ENCODE peak calls at places on chromosomes 1 and 21, in eight cellular contexts. One of them, this sample, is unnamed.

GRCh38 chr1:215082532-215083407 is at the start of gene KCNK2:
- DNase-seq in epithelial cell of esophagus: peak
- DNase-seq in brain microvascular endothelial cell: no peak
- DNase-seq in ovary: no peak
- DNase-seq in mammary epithelial cell: no peak
- DNase-seq in fibroblast of villous mesenchyme: peak
- DNase-seq in heart right ventricle: no peak
- DNase-seq in cardiac muscle cell: peak
- DNase-seq in this sample: peak

GRCh38 chr21:33199516-33200217 is 30.1 kb upstream of the IFNAR2 start:
- DNase-seq in epithelial cell of esophagus: peak
- DNase-seq in brain microvascular endothelial cell: peak
- DNase-seq in ovary: peak
- DNase-seq in mammary epithelial cell: peak
- DNase-seq in fibroblast of villous mesenchyme: peak
- DNase-seq in heart right ventricle: no peak
- DNase-seq in cardiac muscle cell: peak
- DNase-seq in this sample: peak

GRCh38 chr1:229271448-229272120 is 673 bp downstream of the RAB4A start:
- DNase-seq in epithelial cell of esophagus: peak
- DNase-seq in brain microvascular endothelial cell: no peak
- DNase-seq in ovary: peak
- DNase-seq in mammary epithelial cell: no peak
- DNase-seq in fibroblast of villous mesenchyme: peak
- DNase-seq in heart right ventricle: no peak
- DNase-seq in cardiac muscle cell: peak
- DNase-seq in this sample: peak

GRCh38 chr21:36481639-36482038 is 1.7 kb upstream of the CLDN14 start:
- DNase-seq in epithelial cell of esophagus: no peak
- DNase-seq in brain microvascular endothelial cell: no peak
- DNase-seq in ovary: no peak
- DNase-seq in mammary epithelial cell: no peak
- DNase-seq in fibroblast of villous mesenchyme: no peak
- DNase-seq in heart right ventricle: no peak
- DNase-seq in cardiac muscle cell: no peak
- DNase-seq in this sample: no peak

GRCh38 chr1:75203415-75204277 is 69.5 kb downstream of the LHX8 start:
- DNase-seq in epithelial cell of esophagus: peak
- DNase-seq in brain microvascular endothelial cell: peak
- DNase-seq in ovary: no peak
- DNase-seq in mammary epithelial cell: peak
- DNase-seq in fibroblast of villous mesenchyme: peak
- DNase-seq in heart right ventricle: no peak
- DNase-seq in cardiac muscle cell: peak
- DNase-seq in this sample: peak

GRCh38 chr1:7707527-7707926 is 63.6 kb upstream of the VAMP3 start:
- DNase-seq in epithelial cell of esophagus: peak
- DNase-seq in brain microvascular endothelial cell: no peak
- DNase-seq in ovary: no peak
- DNase-seq in mammary epithelial cell: peak
- DNase-seq in fibroblast of villous mesenchyme: no peak
- DNase-seq in heart right ventricle: no peak
- DNase-seq in cardiac muscle cell: no peak
- DNase-seq in this sample: peak

GRCh38 chr1:198699167-198700015 is 60.6 kb downstream of the PTPRC start:
- DNase-seq in epithelial cell of esophagus: peak
- DNase-seq in brain microvascular endothelial cell: peak
- DNase-seq in ovary: no peak
- DNase-seq in mammary epithelial cell: peak
- DNase-seq in fibroblast of villous mesenchyme: peak
- DNase-seq in heart right ventricle: peak
- DNase-seq in cardiac muscle cell: peak
- DNase-seq in this sample: peak

GRCh38 chr1:113369040-113369439 is 21.3 kb upstream of the MAGI3 start:
- DNase-seq in epithelial cell of esophagus: no peak
- DNase-seq in brain microvascular endothelial cell: no peak
- DNase-seq in ovary: no peak
- DNase-seq in mammary epithelial cell: no peak
- DNase-seq in fibroblast of villous mesenchyme: no peak
- DNase-seq in heart right ventricle: no peak
- DNase-seq in cardiac muscle cell: no peak
- DNase-seq in this sample: no peak

GRCh38 chr1:52677407-52677806 is 20.7 kb downstream of the COA7 start:
- DNase-seq in epithelial cell of esophagus: no peak
- DNase-seq in brain microvascular endothelial cell: no peak
- DNase-seq in ovary: no peak
- DNase-seq in mammary epithelial cell: no peak
- DNase-seq in fibroblast of villous mesenchyme: peak
- DNase-seq in heart right ventricle: no peak
- DNase-seq in cardiac muscle cell: no peak
- DNase-seq in this sample: no peak

GRCh38 chr1:27671964-27672749 is at the start of gene IFI6:
- DNase-seq in epithelial cell of esophagus: peak
- DNase-seq in brain microvascular endothelial cell: peak
- DNase-seq in ovary: peak
- DNase-seq in mammary epithelial cell: peak
- DNase-seq in fibroblast of villous mesenchyme: peak
- DNase-seq in heart right ventricle: peak
- DNase-seq in cardiac muscle cell: peak
- DNase-seq in this sample: peak

GRCh38 chr1:27672750-27673112 is 739 bp upstream of the IFI6 start:
- DNase-seq in epithelial cell of esophagus: no peak
- DNase-seq in brain microvascular endothelial cell: peak
- DNase-seq in ovary: no peak
- DNase-seq in mammary epithelial cell: no peak
- DNase-seq in fibroblast of villous mesenchyme: peak
- DNase-seq in heart right ventricle: no peak
- DNase-seq in cardiac muscle cell: no peak
- DNase-seq in this sample: peak

GRCh38 chr1:27668121-27668807 is 3.7 kb downstream of the IFI6 start:
- DNase-seq in epithelial cell of esophagus: no peak
- DNase-seq in brain microvascular endothelial cell: no peak
- DNase-seq in ovary: no peak
- DNase-seq in mammary epithelial cell: no peak
- DNase-seq in fibroblast of villous mesenchyme: no peak
- DNase-seq in heart right ventricle: no peak
- DNase-seq in cardiac muscle cell: no peak
- DNase-seq in this sample: no peak

GRCh38 chr1:27668808-27669723 is 2.9 kb downstream of the IFI6 start:
- DNase-seq in epithelial cell of esophagus: peak
- DNase-seq in brain microvascular endothelial cell: peak
- DNase-seq in ovary: peak
- DNase-seq in mammary epithelial cell: peak
- DNase-seq in fibroblast of villous mesenchyme: peak
- DNase-seq in heart right ventricle: peak
- DNase-seq in cardiac muscle cell: peak
- DNase-seq in this sample: peak

GRCh38 chr1:27669876-27670275 is 2.1 kb downstream of the IFI6 start:
- DNase-seq in epithelial cell of esophagus: no peak
- DNase-seq in brain microvascular endothelial cell: no peak
- DNase-seq in ovary: no peak
- DNase-seq in mammary epithelial cell: no peak
- DNase-seq in fibroblast of villous mesenchyme: no peak
- DNase-seq in heart right ventricle: no peak
- DNase-seq in cardiac muscle cell: no peak
- DNase-seq in this sample: no peak
- H3K4me3 ChIP-seq in epithelial cell of esophagus: no peak
- H3K4me3 ChIP-seq in brain microvascular endothelial cell: no peak
- H3K4me3 ChIP-seq in ovary: no peak
- H3K4me3 ChIP-seq in mammary epithelial cell: no peak
- H3K4me3 ChIP-seq in fibroblast of villous mesenchyme: no peak
- H3K4me3 ChIP-seq in heart right ventricle: peak
- H3K4me3 ChIP-seq in cardiac muscle cell: no peak
- H3K4me3 ChIP-seq in this sample: no peak

GRCh38 chr1:230752407-230752806 is 5.2 kb downstream of the CAPN9 start:
- DNase-seq in epithelial cell of esophagus: no peak
- DNase-seq in brain microvascular endothelial cell: no peak
- DNase-seq in ovary: no peak
- DNase-seq in mammary epithelial cell: no peak
- DNase-seq in fibroblast of villous mesenchyme: no peak
- DNase-seq in heart right ventricle: no peak
- DNase-seq in cardiac muscle cell: no peak
- DNase-seq in this sample: no peak

GRCh38 chr1:230750986-230751625 is 3.9 kb downstream of the CAPN9 start:
- DNase-seq in epithelial cell of esophagus: no peak
- DNase-seq in brain microvascular endothelial cell: no peak
- DNase-seq in ovary: no peak
- DNase-seq in mammary epithelial cell: no peak
- DNase-seq in fibroblast of villous mesenchyme: no peak
- DNase-seq in heart right ventricle: no peak
- DNase-seq in cardiac muscle cell: no peak
- DNase-seq in this sample: no peak

GRCh38 chr1:230753191-230753585 is 6.0 kb downstream of the CAPN9 start:
- DNase-seq in epithelial cell of esophagus: no peak
- DNase-seq in brain microvascular endothelial cell: no peak
- DNase-seq in ovary: no peak
- DNase-seq in mammary epithelial cell: no peak
- DNase-seq in fibroblast of villous mesenchyme: no peak
- DNase-seq in heart right ventricle: no peak
- DNase-seq in cardiac muscle cell: no peak
- DNase-seq in this sample: no peak

GRCh38 chr1:230754831-230755230 is 7.6 kb downstream of the CAPN9 start:
- DNase-seq in epithelial cell of esophagus: no peak
- DNase-seq in brain microvascular endothelial cell: peak
- DNase-seq in ovary: no peak
- DNase-seq in mammary epithelial cell: no peak
- DNase-seq in fibroblast of villous mesenchyme: peak
- DNase-seq in heart right ventricle: peak
- DNase-seq in cardiac muscle cell: no peak
- DNase-seq in this sample: peak

DNA sequence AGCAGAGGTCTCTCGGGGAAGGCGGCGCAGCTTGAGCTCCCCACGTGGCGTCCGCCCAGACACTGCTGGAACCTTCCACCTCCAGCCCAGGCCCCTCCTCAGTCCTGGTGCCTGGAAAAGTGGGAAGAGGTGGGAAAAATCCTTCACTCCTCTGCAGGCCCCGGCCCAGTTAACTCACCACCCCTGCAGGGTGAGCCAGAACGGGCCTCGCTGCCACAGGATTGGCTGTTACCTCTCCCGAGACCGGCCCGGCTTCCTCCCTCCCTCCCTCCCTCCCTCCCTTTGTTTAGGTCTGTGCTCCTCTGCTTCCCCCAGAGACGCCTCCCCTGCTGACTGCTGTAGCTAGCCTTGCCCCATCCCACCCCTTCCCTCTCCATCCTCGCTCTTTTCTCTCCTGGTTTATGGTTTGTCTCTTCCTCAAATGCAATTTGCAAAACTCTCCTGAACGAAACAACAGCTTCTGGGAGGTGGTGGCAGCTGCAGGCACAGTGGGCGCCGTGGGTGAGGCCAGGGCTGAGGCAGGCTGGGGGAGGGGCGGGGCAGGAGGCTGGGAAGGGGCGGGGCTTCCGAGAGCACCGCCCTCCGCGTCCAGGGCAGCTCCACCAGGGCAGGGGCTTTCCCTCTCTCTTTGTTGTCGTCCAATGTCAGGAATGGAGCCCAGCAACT is 6.5 kb downstream of the CAPN9 start:
- DNase-seq in epithelial cell of esophagus: peak
- DNase-seq in brain microvascular endothelial cell: no peak
- DNase-seq in ovary: no peak
- DNase-seq in mammary epithelial cell: peak
- DNase-seq in fibroblast of villous mesenchyme: no peak
- DNase-seq in heart right ventricle: peak
- DNase-seq in cardiac muscle cell: peak
- DNase-seq in this sample: peak
- H3K4me3 ChIP-seq in epithelial cell of esophagus: peak
- H3K4me3 ChIP-seq in brain microvascular endothelial cell: no peak
- H3K4me3 ChIP-seq in ovary: no peak
- H3K4me3 ChIP-seq in mammary epithelial cell: no peak
- H3K4me3 ChIP-seq in fibroblast of villous mesenchyme: no peak
- H3K4me3 ChIP-seq in heart right ventricle: peak
- H3K4me3 ChIP-seq in cardiac muscle cell: no peak
- H3K4me3 ChIP-seq in this sample: peak

DNA sequence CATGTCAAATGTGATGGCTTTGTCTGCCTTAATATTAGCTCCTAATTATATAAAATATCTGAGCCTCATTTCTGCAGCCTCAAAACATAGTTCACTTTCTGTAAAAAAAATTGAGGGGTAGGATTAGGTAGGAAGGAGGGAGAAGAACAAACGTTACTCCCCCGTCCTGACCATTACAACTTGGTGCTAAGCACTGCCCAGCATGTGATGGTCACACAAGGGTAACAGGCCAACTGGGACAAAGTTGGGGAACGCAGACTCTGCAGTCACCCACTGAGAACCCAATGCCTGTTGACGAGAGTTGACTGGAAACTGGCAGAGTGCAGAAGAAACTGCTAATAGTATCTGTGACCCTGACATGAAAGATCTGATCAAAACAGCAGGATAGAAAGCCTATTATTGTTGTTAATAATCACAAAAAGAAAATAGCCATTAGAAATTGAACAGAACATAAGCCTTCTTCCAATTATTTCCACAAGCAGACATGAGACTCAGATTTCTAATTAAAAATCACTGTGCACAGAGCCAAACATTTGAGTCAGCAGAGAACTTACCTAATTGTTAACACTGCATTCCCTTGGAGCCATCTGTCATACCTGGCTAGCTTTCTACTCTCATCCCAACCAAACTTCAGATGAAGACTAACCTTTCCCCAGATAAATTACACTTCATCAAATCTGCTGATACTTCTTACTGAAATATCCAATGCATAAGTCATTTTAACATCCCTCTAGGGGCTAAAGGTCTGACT is 5.5 kb downstream of the SORT1 start:
- DNase-seq in epithelial cell of esophagus: peak
- DNase-seq in brain microvascular endothelial cell: no peak
- DNase-seq in ovary: no peak
- DNase-seq in mammary epithelial cell: no peak
- DNase-seq in fibroblast of villous mesenchyme: no peak
- DNase-seq in heart right ventricle: peak
- DNase-seq in cardiac muscle cell: no peak
- DNase-seq in this sample: peak
- H3K4me3 ChIP-seq in epithelial cell of esophagus: no peak
- H3K4me3 ChIP-seq in brain microvascular endothelial cell: peak
- H3K4me3 ChIP-seq in ovary: no peak
- H3K4me3 ChIP-seq in mammary epithelial cell: no peak
- H3K4me3 ChIP-seq in fibroblast of villous mesenchyme: peak
- H3K4me3 ChIP-seq in heart right ventricle: peak
- H3K4me3 ChIP-seq in cardiac muscle cell: no peak
- H3K4me3 ChIP-seq in this sample: peak

GRCh38 chr1:244614113-244614836 is 38.7 kb upstream of the DESI2 start:
- DNase-seq in epithelial cell of esophagus: peak
- DNase-seq in brain microvascular endothelial cell: no peak
- DNase-seq in ovary: no peak
- DNase-seq in mammary epithelial cell: no peak
- DNase-seq in fibroblast of villous mesenchyme: no peak
- DNase-seq in heart right ventricle: no peak
- DNase-seq in cardiac muscle cell: no peak
- DNase-seq in this sample: no peak

GRCh38 chr1:244614879-244615278 is 38.0 kb upstream of the DESI2 start:
- DNase-seq in epithelial cell of esophagus: no peak
- DNase-seq in brain microvascular endothelial cell: no peak
- DNase-seq in ovary: no peak
- DNase-seq in mammary epithelial cell: no peak
- DNase-seq in fibroblast of villous mesenchyme: no peak
- DNase-seq in heart right ventricle: no peak
- DNase-seq in cardiac muscle cell: no peak
- DNase-seq in this sample: no peak

DNA sequence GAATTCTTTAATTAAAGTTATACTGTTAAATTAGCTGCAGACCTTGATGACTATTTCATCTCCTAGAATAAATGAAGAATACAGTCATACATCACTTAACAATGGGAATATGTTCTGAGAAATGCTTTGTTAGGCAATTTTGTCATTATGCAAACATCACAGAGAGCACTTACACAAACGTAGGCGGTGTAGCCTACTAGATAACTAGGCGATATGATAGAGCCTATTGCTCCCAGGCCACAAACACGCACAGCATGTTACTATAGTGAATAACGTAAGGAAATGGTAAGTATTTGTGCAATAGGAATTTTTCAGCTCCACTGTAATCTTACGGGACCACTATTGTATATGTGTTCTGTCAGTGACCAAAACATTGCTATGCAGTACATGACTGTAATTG is 37.6 kb upstream of the DESI2 start:
- DNase-seq in epithelial cell of esophagus: peak
- DNase-seq in brain microvascular endothelial cell: no peak
- DNase-seq in ovary: no peak
- DNase-seq in mammary epithelial cell: no peak
- DNase-seq in fibroblast of villous mesenchyme: no peak
- DNase-seq in heart right ventricle: no peak
- DNase-seq in cardiac muscle cell: no peak
- DNase-seq in this sample: no peak
- H3K4me3 ChIP-seq in epithelial cell of esophagus: no peak
- H3K4me3 ChIP-seq in brain microvascular endothelial cell: no peak
- H3K4me3 ChIP-seq in ovary: no peak
- H3K4me3 ChIP-seq in mammary epithelial cell: no peak
- H3K4me3 ChIP-seq in fibroblast of villous mesenchyme: no peak
- H3K4me3 ChIP-seq in heart right ventricle: no peak
- H3K4me3 ChIP-seq in cardiac muscle cell: no peak
- H3K4me3 ChIP-seq in this sample: no peak